ENCODE peak calls at places on chromosomes 4 and X, in seven cellular contexts. Q, U, D, K, M, N and G are unnamed samples.

GRCh38 chrX:31124536-31124935 is 52.7 kb upstream of the FTHL17 start:
- DNase-seq in Q (no peak), U (no peak), D (no peak), K (no peak), M (no peak), N (no peak), G (no peak)

GRCh38 chr4:41550308-41550707 is 12.4 kb downstream of the LIMCH1 start:
- DNase-seq in Q (no peak), U (no peak), D (no peak), K (no peak), M (peak), N (no peak), G (no peak)

GRCh38 chr4:17957689-17958088 is 63.9 kb downstream of the LCORL start:
- DNase-seq in Q (peak), U (no peak), D (no peak), K (no peak), M (no peak), N (no peak), G (peak)

GRCh38 chrX:108362026-108362425 is 76.2 kb downstream of the COL4A6 start:
- DNase-seq in Q (no peak), U (no peak), D (no peak), K (no peak), M (no peak), N (no peak), G (peak)

GRCh38 chrX:118167361-118167760 is 50.8 kb upstream of the KLHL13 start:
- DNase-seq in Q (no peak), U (no peak), D (no peak), K (no peak), M (no peak), N (no peak), G (no peak)

GRCh38 chr4:7217453-7218310 is 25.3 kb downstream of the SORCS2 start:
- DNase-seq in Q (no peak), U (no peak), D (peak), K (no peak), M (peak), N (no peak), G (no peak)

GRCh38 chr4:150501019-150501727 is 80.8 kb upstream of the MAB21L2 start:
- DNase-seq in Q (peak), U (no peak), D (no peak), K (no peak), M (peak), N (peak), G (peak)

GRCh38 chrX:24395775-24396174 is 35.3 kb downstream of the SUPT20HL1 start:
- DNase-seq in Q (peak), U (peak), D (peak), K (peak), M (peak), N (peak), G (peak)

GRCh38 chr4:108483077-108483476 is 137.3 kb upstream of the RPL34 start:
- DNase-seq in Q (no peak), U (no peak), D (no peak), K (no peak), M (no peak), N (no peak), G (peak)

GRCh38 chr4:40316333-40316781 is 18.8 kb upstream of the CHRNA9 start:
- DNase-seq in Q (peak), U (peak), D (no peak), K (no peak), M (peak), N (peak), G (peak)

GRCh38 chrX:47723689-47724088 is 64.7 kb upstream of the UXT start:
- DNase-seq in Q (no peak), U (no peak), D (no peak), K (no peak), M (no peak), N (no peak), G (no peak)

GRCh38 chr4:119690871-119691270 is 62.3 kb upstream of the PDE5A start:
- DNase-seq in Q (no peak), U (no peak), D (no peak), K (no peak), M (no peak), N (no peak), G (no peak)

GRCh38 chr4:108049406-108049805 is 59.7 kb downstream of the HADH start:
- DNase-seq in Q (no peak), U (no peak), D (no peak), K (no peak), M (no peak), N (no peak), G (no peak)

GRCh38 chr4:122672091-122672490 is 51.2 kb upstream of the IL21 start:
- DNase-seq in Q (no peak), U (no peak), D (no peak), K (no peak), M (no peak), N (no peak), G (no peak)

GRCh38 chr4:2290974-2291704 is 29.2 kb upstream of the MXD4 start:
- DNase-seq in Q (no peak), U (peak), D (no peak), K (no peak), M (no peak), N (no peak), G (no peak)

GRCh38 chr4:88242144-88242543 is 42.2 kb downstream of the PPM1K start:
- DNase-seq in Q (no peak), U (no peak), D (no peak), K (no peak), M (no peak), N (no peak), G (no peak)

GRCh38 chrX:8433296-8434094 is 31.1 kb upstream of the VCX3B start:
- DNase-seq in Q (no peak), U (no peak), D (no peak), K (no peak), M (no peak), N (no peak), G (no peak)

GRCh38 chr4:23881674-23882337 is 8.0 kb downstream of the PPARGC1A start:
- DNase-seq in Q (no peak), U (no peak), D (no peak), K (no peak), M (no peak), N (no peak), G (no peak)

GRCh38 chrX:105120460-105120859 is 100.0 kb downstream of the TEX13A start:
- DNase-seq in Q (no peak), U (no peak), D (no peak), K (no peak), M (no peak), N (peak), G (no peak)

DNA sequence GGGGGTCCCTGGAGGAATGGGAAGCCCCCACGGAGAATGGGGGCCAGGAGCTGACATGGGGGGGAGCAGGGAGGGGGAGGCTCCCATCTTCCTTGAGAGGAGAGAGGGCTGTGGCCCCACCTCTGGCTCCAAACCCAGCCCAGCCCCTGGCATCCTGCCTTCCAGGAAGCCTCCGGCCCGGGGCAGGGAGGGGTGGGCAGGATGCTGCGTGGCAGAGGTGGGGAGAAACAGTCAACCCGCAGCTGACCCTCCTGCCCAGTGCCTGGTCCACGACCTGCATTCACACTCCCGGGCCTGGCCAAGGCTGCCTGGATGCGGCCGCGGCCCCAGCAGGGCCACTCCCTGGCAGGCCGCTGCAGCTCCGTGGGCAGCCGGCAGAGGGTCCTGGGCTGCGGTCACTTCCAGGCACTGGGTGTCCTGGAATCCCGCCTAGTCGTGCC is 39.0 kb downstream of the CPLX1 start:
- DNase-seq in Q (no peak), U (no peak), D (no peak), K (no peak), M (no peak), N (no peak), G (no peak)
- H3K4me3 ChIP-seq in Q (no peak), U (no peak), D (no peak), K (no peak), M (no peak), N (no peak), G (no peak)

DNA sequence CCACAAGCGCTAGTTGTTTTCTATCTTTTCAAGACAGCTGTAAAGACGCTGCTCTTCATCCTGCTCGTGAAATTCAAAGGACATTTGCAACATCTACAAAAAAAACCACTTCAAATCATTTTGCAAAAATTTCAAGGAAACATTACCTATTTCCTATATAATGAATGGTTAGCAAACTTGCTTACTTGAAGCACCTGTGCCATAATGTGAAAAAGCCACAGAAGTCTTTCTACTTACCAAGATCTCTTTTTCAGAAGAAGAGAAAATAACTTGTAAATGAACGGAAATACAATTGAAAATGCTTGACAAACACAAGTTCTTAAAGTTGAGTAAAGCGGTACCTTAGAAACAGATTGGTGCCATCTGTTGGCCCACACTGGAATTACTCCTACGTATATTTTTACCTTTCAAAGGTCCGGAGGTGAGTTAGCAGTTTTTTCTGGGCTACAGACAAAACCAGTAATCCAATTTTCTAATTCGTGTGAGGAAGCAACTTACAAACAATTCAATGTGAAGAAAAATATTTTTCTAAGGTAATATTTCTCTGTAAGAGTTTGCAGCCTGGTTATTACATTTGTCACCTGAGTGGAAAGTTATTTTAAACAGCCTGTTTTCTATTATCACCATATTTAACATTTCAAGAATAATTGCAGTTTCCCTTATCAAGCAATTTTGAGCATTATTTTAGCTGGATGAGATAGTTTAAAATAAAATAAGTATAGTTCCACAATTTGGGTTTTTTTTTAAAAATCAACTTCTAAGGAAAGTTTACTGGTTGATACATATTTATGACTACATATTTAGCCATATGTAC is at the start of gene TLR6:
- DNase-seq in Q (no peak), U (peak), D (peak), K (peak), M (peak), N (no peak), G (peak)
- H3K4me3 ChIP-seq in Q (no peak), U (peak), D (no peak), K (no peak), M (peak), N (peak), G (peak)

DNA sequence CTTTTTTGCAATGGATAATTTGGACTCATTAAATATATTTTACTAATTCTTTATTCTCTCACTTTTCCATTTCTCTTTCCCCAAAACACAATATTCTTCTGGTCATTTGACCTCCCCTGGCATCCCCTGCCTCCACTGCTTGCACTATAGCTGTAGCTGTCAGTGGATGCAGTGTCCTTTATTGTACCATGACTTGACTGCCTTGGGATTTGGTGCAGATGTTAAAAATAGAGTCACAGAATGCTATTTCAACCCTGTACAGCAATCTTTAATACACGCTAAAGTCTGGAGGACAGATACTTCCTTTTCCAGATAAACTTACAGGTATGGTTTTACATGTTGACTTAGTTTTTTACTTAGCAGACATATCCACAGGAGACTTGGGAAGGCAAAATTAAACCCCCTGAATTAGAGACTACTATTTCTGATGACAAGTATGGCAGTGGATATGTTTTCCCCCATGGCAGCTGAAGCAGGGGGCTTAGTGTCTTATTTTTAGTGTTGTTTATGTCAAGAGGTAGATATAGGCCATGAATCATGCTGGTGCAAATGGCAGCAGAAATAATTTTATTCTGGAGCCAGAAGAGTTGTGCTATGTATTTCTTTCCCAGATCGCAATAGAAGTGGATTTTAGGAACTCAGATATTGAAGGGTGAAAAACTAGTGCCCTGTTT is 461.4 kb downstream of the NAF1 start:
- DNase-seq in Q (no peak), U (no peak), D (no peak), K (no peak), M (no peak), N (no peak), G (no peak)
- H3K4me3 ChIP-seq in Q (no peak), U (no peak), D (no peak), K (no peak), M (no peak), N (no peak), G (no peak)

DNA sequence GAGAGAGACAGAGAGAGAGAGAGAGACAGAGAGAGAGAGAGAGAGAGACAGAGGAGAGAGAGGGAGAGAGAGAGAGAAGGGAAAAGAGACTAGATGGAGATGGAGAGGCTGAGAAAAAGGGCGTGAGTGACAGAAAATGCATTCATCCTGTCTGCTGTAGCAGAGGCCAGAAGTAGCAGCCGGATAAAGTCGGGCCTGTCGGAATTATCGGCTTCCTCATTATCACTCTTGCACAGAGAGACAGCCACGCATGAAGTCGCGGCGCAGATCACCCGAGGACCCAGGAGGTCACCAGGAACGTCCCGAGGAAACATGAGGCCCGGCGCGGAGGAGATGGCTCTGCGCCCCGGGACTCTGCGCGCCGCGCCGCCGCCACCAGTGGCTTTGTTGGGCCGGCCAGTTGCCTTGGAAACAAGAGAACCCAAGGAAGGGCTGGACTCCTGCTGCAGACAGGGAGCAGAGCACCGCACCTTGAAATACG is 603.8 kb downstream of the PACRGL start:
- DNase-seq in Q (no peak), U (no peak), D (no peak), K (peak), M (no peak), N (no peak), G (no peak)
- H3K4me3 ChIP-seq in Q (peak), U (no peak), D (no peak), K (peak), M (no peak), N (no peak), G (no peak)

GRCh38 chr4:81152839-81153713 is 61.9 kb downstream of the PRKG2 start:
- DNase-seq in Q (no peak), U (no peak), D (no peak), K (no peak), M (no peak), N (no peak), G (no peak)
- H3K4me3 ChIP-seq in Q (no peak), U (no peak), D (no peak), K (peak), M (no peak), N (no peak), G (no peak)

GRCh38 chr4:172630289-172630688 is 538.3 kb upstream of the GALNT7 start:
- DNase-seq in Q (no peak), U (no peak), D (no peak), K (no peak), M (no peak), N (no peak), G (no peak)

GRCh38 chr4:172628263-172628662 is 540.3 kb upstream of the GALNT7 start:
- DNase-seq in Q (no peak), U (no peak), D (no peak), K (no peak), M (no peak), N (no peak), G (no peak)

GRCh38 chr4:172631832-172632231 is 536.8 kb upstream of the GALNT7 start:
- DNase-seq in Q (no peak), U (no peak), D (no peak), K (no peak), M (no peak), N (no peak), G (no peak)
- H3K4me3 ChIP-seq in Q (no peak), U (no peak), D (no peak), K (no peak), M (no peak), N (no peak), G (no peak)

GRCh38 chrX:76931518-76931917 is 504.0 kb downstream of the MAGEE1 start:
- DNase-seq in Q (no peak), U (no peak), D (no peak), K (no peak), M (no peak), N (no peak), G (no peak)
- H3K4me3 ChIP-seq in Q (no peak), U (no peak), D (no peak), K (no peak), M (no peak), N (no peak), G (no peak)